ENCODE peak calls at places on chromosome 21, in four cellular contexts. X, W, G and N are unnamed samples.

GRCh38 chr21:40404319-40404906 is 442.5 kb downstream of the DSCAM start:
- DNase-seq in X (no peak), W (peak; percentile 0), G (no peak), N (no peak)

GRCh38 chr21:21921410-21922232 is 923.4 kb downstream of the NCAM2 start:
- DNase-seq in X (no peak), W (peak; percentile 10), G (peak; percentile 81), N (peak; percentile 49)

GRCh38 chr21:41602511-41602910 is 94.6 kb upstream of the TMPRSS2 start:
- DNase-seq in X (no peak), W (no peak), G (no peak), N (no peak)

GRCh38 chr21:28770867-28771661 is 221.6 kb downstream of the LTN1 start:
- DNase-seq in X (no peak), W (no peak), G (no peak), N (peak; percentile 45)

GRCh38 chr21:36533468-36533848 is 53.5 kb upstream of the CLDN14 start:
- DNase-seq in X (no peak), W (no peak), G (no peak), N (no peak)

GRCh38 chr21:26280715-26281310 is 110.2 kb upstream of the APP start:
- DNase-seq in X (no peak), W (no peak), G (peak; percentile 11), N (peak; percentile 2)

GRCh38 chr21:42145569-42146250 is 73.2 kb upstream of the ABCG1 start:
- DNase-seq in X (peak; percentile 29), W (peak; percentile 6), G (peak; percentile 81), N (peak; percentile 72)

GRCh38 chr21:26405071-26405470 is 168.0 kb downstream of the CYYR1 start:
- DNase-seq in X (peak; percentile 30), W (peak; percentile 51), G (peak; percentile 16), N (peak; percentile 48)

GRCh38 chr21:31630062-31630711 is 29.3 kb upstream of the SOD1 start:
- DNase-seq in X (peak; percentile 98), W (peak; percentile 88), G (no peak), N (peak; percentile 30)

GRCh38 chr21:40595806-40596205 is 251.2 kb downstream of the DSCAM start:
- DNase-seq in X (peak; percentile 81), W (no peak), G (no peak), N (no peak)

GRCh38 chr21:23694396-23694795 is 1912.9 kb downstream of the MRPL39 start:
- DNase-seq in X (no peak), W (no peak), G (no peak), N (no peak)

GRCh38 chr21:27703806-27704205 is 736.9 kb upstream of the ADAMTS5 start:
- DNase-seq in X (no peak), W (no peak), G (no peak), N (peak; percentile 44)

GRCh38 chr21:19999369-20000272 is 998.6 kb upstream of the NCAM2 start:
- DNase-seq in X (no peak), W (no peak), G (no peak), N (no peak)

GRCh38 chr21:41775152-41775472 is 8.3 kb upstream of the RIPK4 start:
- DNase-seq in X (no peak), W (no peak), G (no peak), N (no peak)

GRCh38 chr21:20902998-20903397 is 95.2 kb upstream of the NCAM2 start:
- DNase-seq in X (no peak), W (no peak), G (no peak), N (no peak)

GRCh38 chr21:37459575-37459974 is 93.0 kb downstream of the DYRK1A start:
- DNase-seq in X (no peak), W (peak; percentile 39), G (no peak), N (peak; percentile 77)

GRCh38 chr21:41425954-41426655 is at the start of gene MX1:
- DNase-seq in X (peak; percentile 31), W (peak; percentile 10), G (peak; percentile 75), N (peak; percentile 58)

GRCh38 chr21:28344985-28345384 is 647.7 kb downstream of the LTN1 start:
- DNase-seq in X (no peak), W (no peak), G (no peak), N (no peak)

GRCh38 chr21:25806053-25806452 is 71.3 kb downstream of the GABPA start:
- DNase-seq in X (peak; percentile 42), W (no peak), G (no peak), N (no peak)

GRCh38 chr21:36145259-36145658 is 10.4 kb downstream of the CBR3 start:
- DNase-seq in X (no peak), W (no peak), G (no peak), N (no peak)

GRCh38 chr21:27555996-27556395 is 589.1 kb upstream of the ADAMTS5 start:
- DNase-seq in X (no peak), W (peak; percentile 38), G (no peak), N (peak; percentile 19)

GRCh38 chr21:27693376-27693775 is 726.5 kb upstream of the ADAMTS5 start:
- DNase-seq in X (peak; percentile 98), W (peak; percentile 16), G (no peak), N (peak; percentile 87)

GRCh38 chr21:40846566-40847411 is at the start of gene DSCAM:
- DNase-seq in X (peak; percentile 50), W (peak; percentile 18), G (peak; percentile 41), N (no peak)

GRCh38 chr21:14273736-14274538 is 58.0 kb downstream of the RBM11 start:
- DNase-seq in X (peak; percentile 28), W (no peak), G (peak; percentile 72), N (no peak)

GRCh38 chr21:36504067-36505058 is 24.4 kb upstream of the CLDN14 start:
- DNase-seq in X (peak; percentile 11), W (no peak), G (peak; percentile 65), N (peak; percentile 61)

GRCh38 chr21:28539623-28539988 is 453.1 kb downstream of the LTN1 start:
- DNase-seq in X (no peak), W (no peak), G (no peak), N (peak; percentile 17)

GRCh38 chr21:36027352-36027751 is 33.0 kb downstream of the SETD4 start:
- DNase-seq in X (peak; percentile 33), W (peak; percentile 18), G (no peak), N (peak; percentile 61)

DNA sequence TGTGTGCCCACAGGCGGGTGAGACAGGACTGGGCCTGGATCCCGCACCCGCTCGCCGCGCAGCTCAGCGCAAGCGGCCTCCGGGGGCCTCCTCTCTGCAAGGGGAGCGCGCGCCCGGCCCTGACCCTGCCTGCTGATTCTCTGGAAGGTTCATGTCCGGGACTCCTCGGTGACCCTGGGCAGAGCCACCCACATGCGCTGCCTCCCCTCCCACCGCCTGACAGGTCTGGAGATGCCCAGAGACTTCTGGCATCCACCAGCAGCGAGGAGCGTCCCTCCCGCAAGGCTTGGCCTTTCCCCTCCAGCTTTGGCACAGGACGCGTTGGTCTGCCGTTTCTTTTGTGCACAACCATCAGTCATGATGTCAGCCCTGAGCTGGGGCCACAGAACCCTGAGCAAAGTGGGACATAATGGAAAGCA is 42.0 kb upstream of the COL6A2 start:
- DNase-seq in X (no peak), W (peak; percentile 49), G (no peak), N (peak; percentile 50)
- TF ChIP-seq EZH2 in X (no peak), W (no peak), G (no peak), N (no peak)

GRCh38 chr21:43304621-43305335 is 122.2 kb downstream of the SIK1 start:
- DNase-seq in X (no peak), W (no peak), G (no peak), N (no peak)

GRCh38 chr21:43302769-43303168 is 124.2 kb downstream of the SIK1 start:
- DNase-seq in X (no peak), W (no peak), G (no peak), N (no peak)

GRCh38 chr21:43302356-43302700 is 124.6 kb downstream of the SIK1 start:
- DNase-seq in X (no peak), W (no peak), G (no peak), N (no peak)

GRCh38 chr21:43304206-43304605 is 122.7 kb downstream of the SIK1 start:
- DNase-seq in X (no peak), W (no peak), G (no peak), N (no peak)

DNA sequence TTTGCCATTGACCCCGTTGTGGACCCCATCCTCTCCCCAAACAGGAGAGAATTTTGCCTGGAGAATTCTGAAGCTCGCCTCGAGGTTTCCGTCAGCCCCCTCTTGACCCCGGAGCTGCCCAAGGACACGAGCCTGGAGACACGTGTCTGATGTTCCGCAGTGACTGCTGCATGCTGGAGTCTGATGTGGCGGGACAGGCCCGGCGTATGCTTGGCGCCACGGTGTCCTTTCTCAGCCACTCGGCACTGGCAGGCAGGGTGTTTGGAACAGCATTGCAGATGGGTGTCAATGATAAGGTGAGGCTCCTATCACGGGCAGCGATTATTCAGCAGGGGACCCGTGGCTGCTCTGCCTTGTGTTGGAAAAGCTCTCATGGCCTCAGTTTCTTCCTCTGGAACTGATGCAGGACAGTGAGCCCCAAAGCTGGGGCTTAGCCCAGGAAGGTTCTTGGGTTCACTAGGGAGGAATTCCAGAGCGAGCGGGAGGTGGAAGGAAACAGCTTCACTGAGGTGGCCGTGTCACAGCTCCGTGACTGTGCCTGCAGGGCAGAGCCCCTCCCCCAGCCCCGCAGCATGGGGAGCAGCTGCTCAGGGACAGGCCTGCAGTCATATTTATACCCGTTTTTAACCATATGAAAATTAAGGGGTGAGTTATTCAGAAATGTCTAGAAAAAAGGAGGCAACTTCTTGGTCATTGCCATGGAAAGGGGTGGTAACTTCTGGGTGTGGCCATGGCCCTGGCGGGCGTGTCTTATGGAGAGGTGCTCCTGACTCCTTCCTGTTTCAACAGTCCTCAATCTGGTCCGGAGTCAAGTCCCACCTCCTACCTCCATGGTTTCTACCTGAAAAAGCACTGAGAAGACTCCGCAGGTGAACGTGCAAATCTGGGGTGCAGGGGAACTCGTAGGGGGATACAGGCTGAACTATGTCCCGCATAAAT is 123.4 kb downstream of the SIK1 start:
- DNase-seq in X (no peak), W (no peak), G (no peak), N (no peak)
- H3K4me3 ChIP-seq in X (no peak overlapping the region), W (no peak overlapping the region), G (no peak overlapping the region), N (no peak overlapping the region)

DNA sequence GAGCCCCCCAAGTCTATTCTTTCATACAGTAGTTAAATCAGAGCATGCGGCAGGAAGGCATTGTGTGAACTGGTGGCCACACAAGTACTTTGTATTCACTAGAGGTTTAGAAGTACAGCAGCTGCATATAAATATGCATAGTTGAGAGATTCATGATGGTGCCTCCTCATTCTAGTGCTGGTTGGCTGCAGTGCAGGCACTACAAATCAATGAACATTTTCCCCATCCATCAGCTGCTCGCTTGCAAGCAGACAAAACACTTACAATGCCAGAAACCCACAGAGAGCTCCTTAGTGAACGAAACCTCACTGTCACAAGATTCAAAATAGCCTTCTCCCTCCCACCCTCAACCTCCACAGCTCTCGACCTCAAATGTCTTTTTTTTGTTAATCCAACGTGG is 726.2 kb downstream of the USP25 start:
- DNase-seq in X (no peak), W (peak; percentile 87), G (peak; percentile 4), N (no peak)
- H3K4me1 ChIP-seq in X (no peaks in the 10 kb centered on the region), W (no peaks in the 10 kb centered on the region), G (peaks cover 5% of the 10 kb centered on the region), N (no peaks in the 10 kb centered on the region)

GRCh38 chr21:33112151-33112550 is 42.2 kb downstream of the OLIG1 start:
- DNase-seq in X (no peak), W (no peak), G (no peak), N (no peak)

GRCh38 chr21:33110340-33110715 is 40.4 kb downstream of the OLIG1 start:
- DNase-seq in X (no peak), W (no peak), G (no peak), N (no peak)

GRCh38 chr21:33112670-33113596 is 43.0 kb downstream of the OLIG1 start:
- DNase-seq in X (no peak), W (no peak), G (no peak), N (no peak)

GRCh38 chr21:33109574-33110339 is 39.8 kb downstream of the OLIG1 start:
- DNase-seq in X (peak; percentile 19), W (no peak), G (peak; percentile 75), N (no peak)

DNA sequence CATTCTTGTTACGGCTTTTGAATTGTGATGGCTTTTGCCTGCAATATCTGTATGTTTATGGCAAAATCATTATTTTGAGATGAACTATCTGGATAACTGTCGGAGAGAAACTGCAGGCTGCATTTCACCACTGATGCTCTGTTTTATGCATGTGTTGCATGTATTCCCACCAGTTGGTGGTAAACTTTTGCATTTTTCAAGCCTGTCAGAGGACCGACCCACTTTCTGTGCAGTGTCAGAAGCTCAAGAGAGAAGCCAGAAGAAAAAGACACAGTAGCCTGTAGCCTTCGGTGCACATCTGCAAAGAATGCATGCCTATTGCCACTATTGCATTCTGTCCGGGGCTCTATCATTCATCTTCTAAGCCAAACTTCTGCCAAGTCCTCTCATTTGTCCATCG is 41.6 kb downstream of the OLIG1 start:
- DNase-seq in X (no peak), W (no peak), G (no peak), N (no peak)
- TF ChIP-seq EZH2 in X (no peak), W (no peak), G (no peak), N (no peak)